ENCODE peak calls at places on chromosome 19, in eight cellular contexts. One of them, this sample, is unnamed.

GRCh38 chr19:38701455-38702063 is 42.7 kb downstream of the CAPN12 start:
- DNase-seq in Peyer's patch: no peak
- DNase-seq in epithelial cell of esophagus: no peak
- DNase-seq in astrocyte: no peak
- DNase-seq in HFFc6: no peak
- DNase-seq in upper lobe of left lung: no peak
- DNase-seq in progenitor cell of endocrine pancreas: no peak
- DNase-seq in esophagus squamous epithelium: no peak
- DNase-seq in this sample: no peak

GRCh38 chr19:36605101-36605838 is at the start of gene ZNF382:
- DNase-seq in progenitor cell of endocrine pancreas: peak; percentile 80
- DNase-seq in Peyer's patch: peak; percentile 74
- DNase-seq in epithelial cell of esophagus: peak; percentile 51
- DNase-seq in esophagus squamous epithelium: no peak
- DNase-seq in upper lobe of left lung: peak; percentile 55
- DNase-seq in HFFc6: peak; percentile 3
- DNase-seq in astrocyte: peak; percentile 46
- DNase-seq in this sample: peak; percentile 2

GRCh38 chr19:17775245-17775927 is 19.6 kb upstream of the B3GNT3 start:
- DNase-seq in epithelial cell of esophagus: peak; percentile 43
- DNase-seq in astrocyte: no peak
- DNase-seq in Peyer's patch: peak; percentile 45
- DNase-seq in esophagus squamous epithelium: no peak
- DNase-seq in HFFc6: peak; percentile 34
- DNase-seq in progenitor cell of endocrine pancreas: peak; percentile 57
- DNase-seq in upper lobe of left lung: no peak
- DNase-seq in this sample: no peak

GRCh38 chr19:45890877-45891276 is 4.9 kb upstream of the IRF2BP1 start:
- DNase-seq in esophagus squamous epithelium: no peak
- DNase-seq in progenitor cell of endocrine pancreas: no peak
- DNase-seq in upper lobe of left lung: no peak
- DNase-seq in astrocyte: no peak
- DNase-seq in epithelial cell of esophagus: no peak
- DNase-seq in Peyer's patch: no peak
- DNase-seq in HFFc6: no peak
- DNase-seq in this sample: no peak

GRCh38 chr19:12834976-12835757 is 788 bp upstream of the RTBDN start:
- DNase-seq in esophagus squamous epithelium: no peak
- DNase-seq in HFFc6: no peak
- DNase-seq in upper lobe of left lung: no peak
- DNase-seq in progenitor cell of endocrine pancreas: no peak
- DNase-seq in Peyer's patch: no peak
- DNase-seq in astrocyte: no peak
- DNase-seq in epithelial cell of esophagus: no peak
- DNase-seq in this sample: no peak

GRCh38 chr19:42199440-42200115 is 17.9 kb downstream of the DEDD2 start:
- DNase-seq in progenitor cell of endocrine pancreas: no peak
- DNase-seq in Peyer's patch: peak; percentile 74
- DNase-seq in astrocyte: no peak
- DNase-seq in HFFc6: no peak
- DNase-seq in esophagus squamous epithelium: no peak
- DNase-seq in upper lobe of left lung: peak; percentile 81
- DNase-seq in epithelial cell of esophagus: peak; percentile 84
- DNase-seq in this sample: no peak

GRCh38 chr19:39136225-39136940 is 10.8 kb downstream of the PAK4 start:
- DNase-seq in Peyer's patch: no peak
- DNase-seq in esophagus squamous epithelium: no peak
- DNase-seq in upper lobe of left lung: peak; percentile 45
- DNase-seq in HFFc6: no peak
- DNase-seq in astrocyte: no peak
- DNase-seq in epithelial cell of esophagus: peak; percentile 41
- DNase-seq in progenitor cell of endocrine pancreas: no peak
- DNase-seq in this sample: no peak

GRCh38 chr19:54470991-54471782 is 1.9 kb downstream of the CDC42EP5 start:
- DNase-seq in astrocyte: no peak
- DNase-seq in epithelial cell of esophagus: peak; percentile 47
- DNase-seq in esophagus squamous epithelium: no peak
- DNase-seq in progenitor cell of endocrine pancreas: no peak
- DNase-seq in upper lobe of left lung: peak; percentile 31
- DNase-seq in Peyer's patch: no peak
- DNase-seq in HFFc6: no peak
- DNase-seq in this sample: no peak

GRCh38 chr19:57351867-57352266 is 796 bp downstream of the ZNF304 start:
- DNase-seq in esophagus squamous epithelium: no peak
- DNase-seq in epithelial cell of esophagus: peak; percentile 55
- DNase-seq in upper lobe of left lung: no peak
- DNase-seq in HFFc6: peak; percentile 18
- DNase-seq in progenitor cell of endocrine pancreas: no peak
- DNase-seq in astrocyte: no peak
- DNase-seq in Peyer's patch: no peak
- DNase-seq in this sample: no peak

GRCh38 chr19:51687791-51688664 is 5.1 kb upstream of the SPACA6 start:
- DNase-seq in progenitor cell of endocrine pancreas: no peak
- DNase-seq in HFFc6: peak; percentile 60
- DNase-seq in astrocyte: peak; percentile 45
- DNase-seq in Peyer's patch: no peak
- DNase-seq in epithelial cell of esophagus: peak; percentile 42
- DNase-seq in esophagus squamous epithelium: no peak
- DNase-seq in upper lobe of left lung: peak; percentile 69
- DNase-seq in this sample: peak; percentile 28

GRCh38 chr19:39133431-39134270 is 8.1 kb downstream of the PAK4 start:
- DNase-seq in epithelial cell of esophagus: no peak
- DNase-seq in astrocyte: no peak
- DNase-seq in Peyer's patch: no peak
- DNase-seq in HFFc6: no peak
- DNase-seq in upper lobe of left lung: peak; percentile 73
- DNase-seq in progenitor cell of endocrine pancreas: no peak
- DNase-seq in esophagus squamous epithelium: no peak
- DNase-seq in this sample: no peak

GRCh38 chr19:23525265-23525862 is 130.1 kb upstream of the ZNF91 start:
- DNase-seq in Peyer's patch: no peak
- DNase-seq in esophagus squamous epithelium: no peak
- DNase-seq in progenitor cell of endocrine pancreas: no peak
- DNase-seq in upper lobe of left lung: no peak
- DNase-seq in epithelial cell of esophagus: no peak
- DNase-seq in HFFc6: no peak
- DNase-seq in astrocyte: no peak
- DNase-seq in this sample: no peak

GRCh38 chr19:57583521-57584416 is at the start of gene ZIK1:
- DNase-seq in Peyer's patch: peak; percentile 92
- DNase-seq in esophagus squamous epithelium: peak; percentile 51
- DNase-seq in astrocyte: peak; percentile 87
- DNase-seq in HFFc6: peak; percentile 79
- DNase-seq in upper lobe of left lung: peak; percentile 82
- DNase-seq in progenitor cell of endocrine pancreas: peak; percentile 76
- DNase-seq in epithelial cell of esophagus: peak; percentile 90
- DNase-seq in this sample: peak; percentile 43

GRCh38 chr19:51637362-51637978 is 7.3 kb upstream of the SIGLEC5 start:
- DNase-seq in progenitor cell of endocrine pancreas: no peak
- DNase-seq in astrocyte: no peak
- DNase-seq in Peyer's patch: no peak
- DNase-seq in upper lobe of left lung: no peak
- DNase-seq in HFFc6: no peak
- DNase-seq in epithelial cell of esophagus: no peak
- DNase-seq in esophagus squamous epithelium: no peak
- DNase-seq in this sample: no peak

GRCh38 chr19:13238891-13239534 is 88.8 kb downstream of the IER2 start:
- DNase-seq in Peyer's patch: no peak
- DNase-seq in esophagus squamous epithelium: no peak
- DNase-seq in progenitor cell of endocrine pancreas: no peak
- DNase-seq in epithelial cell of esophagus: no peak
- DNase-seq in HFFc6: no peak
- DNase-seq in astrocyte: no peak
- DNase-seq in upper lobe of left lung: no peak
- DNase-seq in this sample: no peak

GRCh38 chr19:35363711-35364425 is 5.6 kb downstream of the FFAR3 start:
- DNase-seq in esophagus squamous epithelium: no peak
- DNase-seq in Peyer's patch: no peak
- DNase-seq in epithelial cell of esophagus: no peak
- DNase-seq in HFFc6: no peak
- DNase-seq in progenitor cell of endocrine pancreas: no peak
- DNase-seq in astrocyte: no peak
- DNase-seq in upper lobe of left lung: no peak
- DNase-seq in this sample: no peak

GRCh38 chr19:19937403-19937802 is 36.7 kb downstream of the ZNF93 start:
- DNase-seq in upper lobe of left lung: no peak
- DNase-seq in Peyer's patch: no peak
- DNase-seq in progenitor cell of endocrine pancreas: no peak
- DNase-seq in astrocyte: no peak
- DNase-seq in HFFc6: no peak
- DNase-seq in esophagus squamous epithelium: no peak
- DNase-seq in epithelial cell of esophagus: no peak
- DNase-seq in this sample: no peak

DNA sequence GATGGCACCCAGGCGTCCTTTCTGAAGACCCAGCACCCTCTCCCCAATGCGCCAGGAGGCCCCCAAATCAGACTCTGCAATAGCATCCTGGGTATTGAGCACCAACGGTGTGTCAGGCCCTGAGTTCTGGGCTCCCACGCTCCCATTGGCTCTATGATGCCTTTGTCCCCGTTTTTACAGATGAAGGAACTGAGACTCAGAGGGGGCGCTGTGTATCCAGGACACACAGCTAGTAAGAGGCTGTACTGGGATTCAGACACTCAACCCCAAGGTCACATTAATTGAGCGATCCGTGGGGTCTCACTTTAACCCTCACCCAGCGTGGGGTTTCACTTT is 42.5 kb downstream of the CYP4F22 start:
- DNase-seq in Peyer's patch: no peak
- DNase-seq in HFFc6: no peak
- DNase-seq in astrocyte: no peak
- DNase-seq in progenitor cell of endocrine pancreas: no peak
- DNase-seq in epithelial cell of esophagus: no peak
- DNase-seq in esophagus squamous epithelium: no peak
- DNase-seq in upper lobe of left lung: no peak
- DNase-seq in this sample: no peak
- TF ChIP-seq CTCF in Peyer's patch: no peak
- TF ChIP-seq CTCF in HFFc6: peak; percentile 26
- TF ChIP-seq CTCF in astrocyte: no peak
- TF ChIP-seq CTCF in progenitor cell of endocrine pancreas: no peak
- TF ChIP-seq CTCF in epithelial cell of esophagus: no peak
- TF ChIP-seq CTCF in esophagus squamous epithelium: no peak
- TF ChIP-seq CTCF in upper lobe of left lung: no peak
- TF ChIP-seq CTCF in this sample: no peak

DNA sequence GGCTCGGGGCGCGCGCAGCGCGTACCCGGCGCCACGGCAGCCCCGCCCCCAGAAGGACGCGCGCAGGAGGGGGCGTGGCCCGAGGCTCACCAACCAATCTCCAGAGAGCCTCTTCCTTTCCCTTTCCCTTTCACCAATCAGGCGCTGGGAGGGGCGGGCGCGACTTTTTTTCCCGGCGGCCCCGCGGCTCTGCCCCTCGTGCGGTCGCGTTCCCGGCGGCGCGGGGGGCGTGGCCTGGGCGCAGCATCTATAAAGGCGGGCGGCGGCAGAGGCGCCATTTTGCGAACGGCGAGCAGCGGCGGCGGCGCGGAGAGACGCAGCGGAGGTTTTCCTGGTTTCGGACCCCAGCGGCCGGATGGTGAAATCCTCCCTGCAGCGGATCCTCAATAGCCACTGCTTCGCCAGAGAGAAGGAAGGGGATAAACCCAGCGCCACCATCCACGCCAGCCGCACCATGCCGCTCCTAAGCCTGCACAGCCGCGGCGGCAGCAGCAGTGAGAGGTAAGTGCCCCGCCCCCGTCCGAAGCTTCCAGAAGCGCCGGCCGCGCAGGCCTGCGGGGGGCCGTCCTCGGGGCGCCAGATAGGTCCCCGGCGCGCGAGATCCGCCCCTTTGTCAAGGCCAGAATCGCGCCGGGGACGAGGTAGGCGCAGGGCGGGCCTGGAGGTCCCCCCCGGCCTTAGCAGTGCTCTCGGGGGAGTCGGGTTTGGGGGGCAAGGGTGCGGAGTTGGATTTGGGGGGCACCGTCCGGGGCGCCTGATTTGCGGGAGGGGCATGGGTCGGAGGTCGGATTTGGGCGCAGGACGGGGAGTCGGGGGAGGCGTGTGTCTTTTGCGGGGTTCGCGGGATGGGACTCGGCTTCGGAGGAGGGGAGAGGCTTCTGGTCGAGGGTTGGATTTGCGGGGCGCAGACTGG is 12.5 kb downstream of the PEAK3 start:
- DNase-seq in esophagus squamous epithelium: peak; percentile 78
- DNase-seq in upper lobe of left lung: peak; percentile 96
- DNase-seq in epithelial cell of esophagus: peak; percentile 96
- DNase-seq in progenitor cell of endocrine pancreas: peak; percentile 99
- DNase-seq in astrocyte: peak; percentile 82
- DNase-seq in Peyer's patch: peak; percentile 97
- DNase-seq in HFFc6: peak; percentile 97
- DNase-seq in this sample: peak; percentile 88
- TF ChIP-seq CTCF in esophagus squamous epithelium: no peak
- TF ChIP-seq CTCF in upper lobe of left lung: peak; percentile 65
- TF ChIP-seq CTCF in epithelial cell of esophagus: peak; percentile 18
- TF ChIP-seq CTCF in progenitor cell of endocrine pancreas: peak; percentile 31
- TF ChIP-seq CTCF in astrocyte: no peak
- TF ChIP-seq CTCF in Peyer's patch: peak; percentile 60
- TF ChIP-seq CTCF in HFFc6: no peak
- TF ChIP-seq CTCF in this sample: no peak

GRCh38 chr19:5309438-5310204 is 31.0 kb downstream of the PTPRS start:
- DNase-seq in progenitor cell of endocrine pancreas: no peak
- DNase-seq in astrocyte: no peak
- DNase-seq in epithelial cell of esophagus: no peak
- DNase-seq in HFFc6: no peak
- DNase-seq in Peyer's patch: no peak
- DNase-seq in upper lobe of left lung: no peak
- DNase-seq in esophagus squamous epithelium: no peak
- DNase-seq in this sample: no peak
- TF ChIP-seq CTCF in progenitor cell of endocrine pancreas: no peak
- TF ChIP-seq CTCF in astrocyte: no peak
- TF ChIP-seq CTCF in epithelial cell of esophagus: no peak
- TF ChIP-seq CTCF in HFFc6: no peak
- TF ChIP-seq CTCF in Peyer's patch: no peak
- TF ChIP-seq CTCF in upper lobe of left lung: no peak
- TF ChIP-seq CTCF in esophagus squamous epithelium: no peak
- TF ChIP-seq CTCF in this sample: no peak

DNA sequence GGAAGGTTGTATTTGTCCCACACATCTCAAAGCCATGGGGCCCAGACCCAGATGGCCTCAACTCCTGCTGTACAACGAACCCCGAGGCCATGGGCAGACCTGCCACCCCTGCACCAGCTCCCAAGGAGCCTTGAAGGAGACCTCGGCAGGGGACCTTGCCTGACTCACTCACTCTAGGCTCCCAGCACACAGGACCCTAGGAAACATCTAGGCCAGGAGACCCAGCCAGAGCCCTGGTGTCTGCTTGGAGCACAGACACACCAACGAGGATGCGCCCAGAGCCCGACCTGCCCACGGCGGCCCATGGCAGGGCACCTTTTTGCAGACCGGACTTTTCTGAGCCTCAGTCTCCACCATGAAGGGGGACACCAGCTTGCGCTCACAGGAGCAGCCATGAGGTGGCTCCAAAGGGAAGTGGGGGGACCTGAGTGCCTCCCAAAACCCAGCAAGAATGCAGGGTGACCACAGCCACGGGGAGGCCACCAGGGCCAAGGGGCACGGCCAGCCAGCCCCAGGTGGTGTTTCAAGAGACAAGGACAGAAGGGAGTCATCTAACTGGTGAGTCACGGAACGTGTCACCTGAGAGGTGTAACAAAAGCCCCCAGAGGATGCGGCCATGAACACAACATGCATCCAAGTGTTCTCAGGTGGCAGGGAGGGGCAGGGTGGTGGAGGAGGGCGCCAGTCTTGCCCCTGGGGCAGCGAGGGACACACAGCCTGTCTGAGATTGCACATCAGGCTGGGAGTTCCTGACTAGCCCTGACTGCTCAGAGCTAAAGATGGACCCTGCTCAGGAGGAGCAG is 4.9 kb upstream of the CERS1 start:
- DNase-seq in esophagus squamous epithelium: no peak
- DNase-seq in epithelial cell of esophagus: no peak
- DNase-seq in upper lobe of left lung: no peak
- DNase-seq in Peyer's patch: no peak
- DNase-seq in progenitor cell of endocrine pancreas: no peak
- DNase-seq in astrocyte: no peak
- DNase-seq in HFFc6: no peak
- DNase-seq in this sample: no peak
- TF ChIP-seq CTCF in esophagus squamous epithelium: no peak
- TF ChIP-seq CTCF in epithelial cell of esophagus: no peak
- TF ChIP-seq CTCF in upper lobe of left lung: no peak
- TF ChIP-seq CTCF in Peyer's patch: no peak
- TF ChIP-seq CTCF in progenitor cell of endocrine pancreas: no peak
- TF ChIP-seq CTCF in astrocyte: no peak
- TF ChIP-seq CTCF in HFFc6: no peak
- TF ChIP-seq CTCF in this sample: no peak

This sample was measured in thoracic aorta.